ENCODE peak calls at places on chromosome 7, in six cellular contexts. One of them, this sample, is unnamed. For H3K4me1 and H3K36me3, the result is how much of the 10 kb centered on the place peaks cover.

GRCh38 chr7:151083071-151083823 is at the start of gene TMUB1:
- DNase-seq in mesendoderm: peak
- DNase-seq in OCI-LY7: peak
- DNase-seq in Peyer's patch: peak
- DNase-seq in Karpas-422: peak
- DNase-seq in cardiac muscle cell: peak
- DNase-seq in this sample: peak

GRCh38 chr7:157635148-157635500 is 298.3 kb downstream of the DNAJB6 start:
- DNase-seq in mesendoderm: no peak
- DNase-seq in cardiac muscle cell: no peak
- DNase-seq in Karpas-422: no peak
- DNase-seq in Peyer's patch: no peak
- DNase-seq in OCI-LY7: no peak
- DNase-seq in this sample: no peak

GRCh38 chr7:32169236-32169635 is 99.0 kb upstream of the PDE1C start:
- DNase-seq in cardiac muscle cell: no peak
- DNase-seq in Karpas-422: no peak
- DNase-seq in OCI-LY7: no peak
- DNase-seq in Peyer's patch: no peak
- DNase-seq in mesendoderm: no peak
- DNase-seq in this sample: no peak

GRCh38 chr7:106064329-106064728 is 47.8 kb downstream of the SYPL1 start:
- DNase-seq in Karpas-422: peak
- DNase-seq in cardiac muscle cell: no peak
- DNase-seq in Peyer's patch: no peak
- DNase-seq in mesendoderm: no peak
- DNase-seq in OCI-LY7: peak
- DNase-seq in this sample: no peak

GRCh38 chr7:80826520-80827237 is 92.2 kb downstream of the SEMA3C start:
- DNase-seq in mesendoderm: no peak
- DNase-seq in Peyer's patch: no peak
- DNase-seq in OCI-LY7: no peak
- DNase-seq in Karpas-422: no peak
- DNase-seq in cardiac muscle cell: no peak
- DNase-seq in this sample: no peak

GRCh38 chr7:38723327-38723726 is 92.2 kb upstream of the AMPH start:
- DNase-seq in Peyer's patch: no peak
- DNase-seq in Karpas-422: no peak
- DNase-seq in OCI-LY7: no peak
- DNase-seq in mesendoderm: no peak
- DNase-seq in cardiac muscle cell: no peak
- DNase-seq in this sample: no peak

GRCh38 chr7:67788689-67789088 is 792.1 kb downstream of the TYW1 start:
- DNase-seq in OCI-LY7: no peak
- DNase-seq in cardiac muscle cell: peak
- DNase-seq in mesendoderm: no peak
- DNase-seq in Peyer's patch: no peak
- DNase-seq in Karpas-422: no peak
- DNase-seq in this sample: no peak

GRCh38 chr7:68547181-68547580 is 1051.1 kb upstream of the AUTS2 start:
- DNase-seq in OCI-LY7: no peak
- DNase-seq in cardiac muscle cell: no peak
- DNase-seq in Peyer's patch: no peak
- DNase-seq in mesendoderm: no peak
- DNase-seq in Karpas-422: no peak
- DNase-seq in this sample: no peak

GRCh38 chr7:40753455-40753854 is 618.6 kb downstream of the SUGCT start:
- DNase-seq in OCI-LY7: no peak
- DNase-seq in Peyer's patch: no peak
- DNase-seq in mesendoderm: no peak
- DNase-seq in Karpas-422: no peak
- DNase-seq in cardiac muscle cell: no peak
- DNase-seq in this sample: no peak

GRCh38 chr7:38660427-38661099 is 29.4 kb upstream of the AMPH start:
- DNase-seq in Karpas-422: peak
- DNase-seq in cardiac muscle cell: peak
- DNase-seq in Peyer's patch: no peak
- DNase-seq in OCI-LY7: peak
- DNase-seq in mesendoderm: peak
- DNase-seq in this sample: no peak

GRCh38 chr7:226281-226882 is 34.0 kb downstream of the FAM20C start:
- DNase-seq in Karpas-422: no peak
- DNase-seq in OCI-LY7: no peak
- DNase-seq in cardiac muscle cell: no peak
- DNase-seq in mesendoderm: no peak
- DNase-seq in Peyer's patch: no peak
- DNase-seq in this sample: no peak

GRCh38 chr7:270351-270983 is 19.5 kb upstream of the FOXL3 start:
- DNase-seq in Karpas-422: no peak
- DNase-seq in OCI-LY7: no peak
- DNase-seq in Peyer's patch: no peak
- DNase-seq in mesendoderm: no peak
- DNase-seq in cardiac muscle cell: no peak
- DNase-seq in this sample: no peak

GRCh38 chr7:31782411-31782991 is 95.5 kb downstream of the PPP1R17 start:
- DNase-seq in Karpas-422: peak
- DNase-seq in mesendoderm: peak
- DNase-seq in Peyer's patch: peak
- DNase-seq in cardiac muscle cell: peak
- DNase-seq in OCI-LY7: peak
- DNase-seq in this sample: no peak

GRCh38 chr7:93944673-93945072 is 23.1 kb downstream of the GNG11 start:
- DNase-seq in OCI-LY7: no peak
- DNase-seq in mesendoderm: no peak
- DNase-seq in cardiac muscle cell: no peak
- DNase-seq in Peyer's patch: no peak
- DNase-seq in Karpas-422: no peak
- DNase-seq in this sample: no peak

GRCh38 chr7:139304517-139304916 is 36.6 kb upstream of the FMC1 start:
- DNase-seq in cardiac muscle cell: no peak
- DNase-seq in mesendoderm: no peak
- DNase-seq in OCI-LY7: no peak
- DNase-seq in Karpas-422: no peak
- DNase-seq in Peyer's patch: no peak
- DNase-seq in this sample: no peak

GRCh38 chr7:124954766-124955165 is 25.1 kb upstream of the POT1 start:
- DNase-seq in cardiac muscle cell: no peak
- DNase-seq in mesendoderm: no peak
- DNase-seq in Peyer's patch: no peak
- DNase-seq in OCI-LY7: no peak
- DNase-seq in Karpas-422: no peak
- DNase-seq in this sample: no peak

GRCh38 chr7:152341914-152342236 is 93.9 kb downstream of the KMT2C start:
- DNase-seq in cardiac muscle cell: no peak
- DNase-seq in Karpas-422: peak
- DNase-seq in Peyer's patch: no peak
- DNase-seq in OCI-LY7: peak
- DNase-seq in mesendoderm: no peak
- DNase-seq in this sample: no peak

GRCh38 chr7:155262010-155262409 is 35.7 kb upstream of the INSIG1 start:
- DNase-seq in Peyer's patch: no peak
- DNase-seq in mesendoderm: no peak
- DNase-seq in cardiac muscle cell: no peak
- DNase-seq in OCI-LY7: no peak
- DNase-seq in Karpas-422: no peak
- DNase-seq in this sample: no peak

GRCh38 chr7:39609462-39610149 is 13.8 kb upstream of the RALA start:
- DNase-seq in mesendoderm: peak
- DNase-seq in Peyer's patch: no peak
- DNase-seq in cardiac muscle cell: peak
- DNase-seq in OCI-LY7: no peak
- DNase-seq in Karpas-422: no peak
- DNase-seq in this sample: no peak

GRCh38 chr7:94374231-94374630 is 20.5 kb upstream of the COL1A2 start:
- DNase-seq in Peyer's patch: peak
- DNase-seq in mesendoderm: peak
- DNase-seq in OCI-LY7: no peak
- DNase-seq in Karpas-422: no peak
- DNase-seq in cardiac muscle cell: peak
- DNase-seq in this sample: no peak

GRCh38 chr7:105752671-105753275 is 123.6 kb downstream of the ATXN7L1 start:
- DNase-seq in cardiac muscle cell: peak
- DNase-seq in OCI-LY7: no peak
- DNase-seq in Karpas-422: no peak
- DNase-seq in mesendoderm: no peak
- DNase-seq in Peyer's patch: no peak
- DNase-seq in this sample: no peak

GRCh38 chr7:39459606-39460090 is 106.6 kb upstream of the YAE1 start:
- DNase-seq in Peyer's patch: no peak
- DNase-seq in cardiac muscle cell: no peak
- DNase-seq in mesendoderm: no peak
- DNase-seq in Karpas-422: no peak
- DNase-seq in OCI-LY7: no peak
- DNase-seq in this sample: no peak

GRCh38 chr7:157482517-157483120 is 145.8 kb downstream of the DNAJB6 start:
- DNase-seq in OCI-LY7: no peak
- DNase-seq in cardiac muscle cell: no peak
- DNase-seq in Karpas-422: no peak
- DNase-seq in Peyer's patch: no peak
- DNase-seq in mesendoderm: peak
- DNase-seq in this sample: no peak

GRCh38 chr7:127629268-127629854 is 11.4 kb upstream of the PAX4 start:
- DNase-seq in cardiac muscle cell: peak
- DNase-seq in Peyer's patch: peak
- DNase-seq in Karpas-422: peak
- DNase-seq in mesendoderm: peak
- DNase-seq in OCI-LY7: peak
- DNase-seq in this sample: peak

GRCh38 chr7:111697771-111698170 is 135.5 kb upstream of the IMMP2L start:
- DNase-seq in Karpas-422: no peak
- DNase-seq in OCI-LY7: no peak
- DNase-seq in Peyer's patch: no peak
- DNase-seq in mesendoderm: no peak
- DNase-seq in cardiac muscle cell: no peak
- DNase-seq in this sample: no peak

GRCh38 chr7:821688-822087 is 10.6 kb upstream of the SUN1 start:
- DNase-seq in Peyer's patch: no peak
- DNase-seq in cardiac muscle cell: peak
- DNase-seq in mesendoderm: no peak
- DNase-seq in OCI-LY7: no peak
- DNase-seq in Karpas-422: no peak
- DNase-seq in this sample: no peak

GRCh38 chr7:114554781-114555537 is 140.3 kb downstream of the FOXP2 start:
- DNase-seq in Peyer's patch: no peak
- DNase-seq in Karpas-422: no peak
- DNase-seq in OCI-LY7: no peak
- DNase-seq in mesendoderm: peak
- DNase-seq in cardiac muscle cell: no peak
- DNase-seq in this sample: no peak

GRCh38 chr7:18552311-18552916 is 56.9 kb downstream of the HDAC9 start:
- DNase-seq in Karpas-422: no peak
- DNase-seq in Peyer's patch: no peak
- DNase-seq in OCI-LY7: no peak
- DNase-seq in cardiac muscle cell: no peak
- DNase-seq in mesendoderm: no peak
- DNase-seq in this sample: no peak

GRCh38 chr7:132732466-132732865 is 156.2 kb upstream of the PLXNA4 start:
- DNase-seq in Peyer's patch: no peak
- DNase-seq in OCI-LY7: no peak
- DNase-seq in mesendoderm: no peak
- DNase-seq in Karpas-422: no peak
- DNase-seq in cardiac muscle cell: no peak
- DNase-seq in this sample: no peak

GRCh38 chr7:86665669-86666068 is 22.0 kb downstream of the GRM3 start:
- DNase-seq in OCI-LY7: no peak
- DNase-seq in cardiac muscle cell: no peak
- DNase-seq in mesendoderm: no peak
- DNase-seq in Peyer's patch: no peak
- DNase-seq in Karpas-422: no peak
- DNase-seq in this sample: no peak

GRCh38 chr7:131040467-131040932 is 287.2 kb upstream of the MKLN1 start:
- DNase-seq in Peyer's patch: peak
- DNase-seq in cardiac muscle cell: peak
- DNase-seq in Karpas-422: peak
- DNase-seq in OCI-LY7: peak
- DNase-seq in mesendoderm: peak
- DNase-seq in this sample: peak
- H3K27ac ChIP-seq in Peyer's patch: peak
- H3K27ac ChIP-seq in cardiac muscle cell: no peak
- H3K27ac ChIP-seq in Karpas-422: no peak
- H3K27ac ChIP-seq in OCI-LY7: no peak
- H3K27ac ChIP-seq in mesendoderm: no peak
- H3K27ac ChIP-seq in this sample: no peak

GRCh38 chr7:149850716-149851115 is 12.5 kb downstream of the ZNF862 start:
- DNase-seq in cardiac muscle cell: no peak
- DNase-seq in Peyer's patch: no peak
- DNase-seq in Karpas-422: no peak
- DNase-seq in mesendoderm: no peak
- DNase-seq in OCI-LY7: no peak
- DNase-seq in this sample: no peak
- H3K4me1 ChIP-seq in cardiac muscle cell: under half
- H3K4me1 ChIP-seq in Peyer's patch: under half
- H3K4me1 ChIP-seq in Karpas-422: under half
- H3K4me1 ChIP-seq in mesendoderm: under half
- H3K4me1 ChIP-seq in OCI-LY7: under half
- H3K4me1 ChIP-seq in this sample: under half

DNA sequence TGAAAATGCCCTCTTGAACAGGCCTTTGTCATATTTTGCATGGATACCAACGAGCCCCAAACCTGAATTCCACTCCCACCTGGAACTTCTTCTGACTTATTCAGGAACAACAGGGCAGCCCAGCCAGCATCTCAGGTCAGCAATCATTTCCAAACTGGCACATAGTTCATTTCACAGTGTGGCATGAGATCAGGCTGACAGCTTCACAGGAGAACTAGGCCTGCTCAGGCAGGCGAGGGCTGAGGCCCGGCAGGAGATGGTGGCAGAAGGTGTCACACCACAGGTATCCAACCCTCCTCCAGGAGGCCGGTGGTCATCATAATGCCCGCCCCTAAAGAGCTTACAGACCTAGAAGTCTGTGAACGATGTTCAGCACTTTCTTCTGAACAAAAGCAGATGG is 42.5 kb downstream of the DENND11 start:
- DNase-seq in cardiac muscle cell: no peak
- DNase-seq in Peyer's patch: no peak
- DNase-seq in Karpas-422: no peak
- DNase-seq in mesendoderm: no peak
- DNase-seq in OCI-LY7: no peak
- DNase-seq in this sample: no peak
- H3K36me3 ChIP-seq in cardiac muscle cell: under half
- H3K36me3 ChIP-seq in Peyer's patch: under half
- H3K36me3 ChIP-seq in Karpas-422: under half
- H3K36me3 ChIP-seq in mesendoderm: under half
- H3K36me3 ChIP-seq in OCI-LY7: under half
- H3K36me3 ChIP-seq in this sample: under half

DNA sequence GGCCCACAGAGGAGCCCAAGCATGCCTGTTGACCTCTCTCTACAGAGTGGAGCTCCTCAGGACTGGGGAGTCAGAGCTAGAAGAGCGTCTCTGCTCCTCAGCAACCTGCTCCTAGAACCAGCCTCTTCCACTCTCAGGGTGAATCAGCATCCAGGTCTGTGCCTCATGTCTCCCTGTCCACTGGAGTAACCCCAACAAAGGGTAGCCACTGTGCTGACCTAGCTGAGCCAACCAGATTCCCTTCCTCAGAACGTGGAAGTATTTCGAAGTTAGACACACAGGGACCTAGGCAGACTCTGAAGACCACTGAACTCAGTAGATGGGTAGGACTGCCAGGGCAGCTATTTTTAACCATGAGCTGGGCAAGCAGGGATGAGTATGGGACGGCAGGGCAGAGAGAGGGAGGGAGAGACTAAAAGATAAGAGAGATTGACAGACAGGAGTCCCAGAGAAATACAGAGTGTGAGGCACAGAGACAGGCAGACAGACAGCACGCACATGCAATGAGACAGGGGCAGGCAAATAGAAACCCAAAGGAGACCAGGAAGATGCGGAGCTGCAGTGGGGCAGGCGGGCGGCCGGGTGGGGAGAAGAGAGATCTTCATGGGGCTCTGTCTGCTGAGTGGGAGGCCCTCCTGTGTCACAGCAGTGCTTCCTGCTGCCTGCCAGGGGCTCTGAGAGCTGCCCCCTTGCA is 56.7 kb downstream of the OSBPL3 start:
- DNase-seq in OCI-LY7: no peak
- DNase-seq in Karpas-422: no peak
- DNase-seq in Peyer's patch: no peak
- DNase-seq in cardiac muscle cell: no peak
- DNase-seq in mesendoderm: no peak
- DNase-seq in this sample: no peak
- H3K27ac ChIP-seq in OCI-LY7: no peak
- H3K27ac ChIP-seq in Karpas-422: peak
- H3K27ac ChIP-seq in Peyer's patch: no peak
- H3K27ac ChIP-seq in cardiac muscle cell: peak
- H3K27ac ChIP-seq in mesendoderm: no peak
- H3K27ac ChIP-seq in this sample: peak

This sample was measured in CD8-positive, alpha-beta memory T cell.